ENCODE peak calls at places on chromosomes 3 and 15, in seven cellular contexts. One of them, this sample, is unnamed.

GRCh38 chr15:101474983-101475382 is 14.5 kb downstream of the PCSK6 start:
- DNase-seq in heart left ventricle: no peak
- DNase-seq in H1: no peak
- DNase-seq in endothelial cell of umbilical vein: no peak
- DNase-seq in lower leg skin: no peak
- DNase-seq in IMR-90: no peak
- DNase-seq in spleen: no peak
- DNase-seq in this sample: no peak

GRCh38 chr15:75049392-75049791 is 26.0 kb downstream of the PPCDC start:
- DNase-seq in heart left ventricle: peak
- DNase-seq in lower leg skin: no peak
- DNase-seq in IMR-90: peak
- DNase-seq in H1: no peak
- DNase-seq in endothelial cell of umbilical vein: peak
- DNase-seq in spleen: no peak
- DNase-seq in this sample: peak

GRCh38 chr3:72375237-72376154 is 472.7 kb downstream of the SHQ1 start:
- DNase-seq in H1: no peak
- DNase-seq in spleen: no peak
- DNase-seq in IMR-90: no peak
- DNase-seq in lower leg skin: no peak
- DNase-seq in endothelial cell of umbilical vein: no peak
- DNase-seq in heart left ventricle: no peak
- DNase-seq in this sample: no peak

GRCh38 chr3:64187065-64187959 is 38.0 kb downstream of the PRICKLE2 start:
- DNase-seq in heart left ventricle: peak
- DNase-seq in endothelial cell of umbilical vein: peak
- DNase-seq in spleen: no peak
- DNase-seq in H1: no peak
- DNase-seq in IMR-90: peak
- DNase-seq in lower leg skin: peak
- DNase-seq in this sample: no peak

GRCh38 chr3:134630506-134630905 is 20.3 kb downstream of the KY start:
- DNase-seq in IMR-90: peak
- DNase-seq in lower leg skin: no peak
- DNase-seq in H1: no peak
- DNase-seq in endothelial cell of umbilical vein: no peak
- DNase-seq in heart left ventricle: no peak
- DNase-seq in spleen: no peak
- DNase-seq in this sample: no peak

GRCh38 chr15:57728436-57728835 is 21.9 kb downstream of the POLR2M start:
- DNase-seq in IMR-90: peak
- DNase-seq in endothelial cell of umbilical vein: no peak
- DNase-seq in lower leg skin: no peak
- DNase-seq in H1: no peak
- DNase-seq in heart left ventricle: no peak
- DNase-seq in spleen: no peak
- DNase-seq in this sample: no peak

GRCh38 chr3:66181764-66182163 is 39.0 kb upstream of the SLC25A26 start:
- DNase-seq in heart left ventricle: peak
- DNase-seq in lower leg skin: no peak
- DNase-seq in H1: no peak
- DNase-seq in IMR-90: no peak
- DNase-seq in endothelial cell of umbilical vein: no peak
- DNase-seq in spleen: no peak
- DNase-seq in this sample: no peak

GRCh38 chr3:111080357-111080937 is 8.8 kb downstream of the NECTIN3 start:
- DNase-seq in IMR-90: peak
- DNase-seq in lower leg skin: no peak
- DNase-seq in heart left ventricle: no peak
- DNase-seq in spleen: no peak
- DNase-seq in H1: no peak
- DNase-seq in endothelial cell of umbilical vein: peak
- DNase-seq in this sample: no peak

GRCh38 chr3:136545664-136546266 is 206.4 kb downstream of the STAG1 start:
- DNase-seq in spleen: no peak
- DNase-seq in lower leg skin: no peak
- DNase-seq in heart left ventricle: no peak
- DNase-seq in endothelial cell of umbilical vein: peak
- DNase-seq in IMR-90: peak
- DNase-seq in H1: no peak
- DNase-seq in this sample: no peak

GRCh38 chr3:104206925-104207324 is 1159.8 kb upstream of the ALCAM start:
- DNase-seq in endothelial cell of umbilical vein: no peak
- DNase-seq in heart left ventricle: no peak
- DNase-seq in lower leg skin: no peak
- DNase-seq in spleen: no peak
- DNase-seq in H1: no peak
- DNase-seq in IMR-90: no peak
- DNase-seq in this sample: no peak

GRCh38 chr15:69906256-69907185 is 191.2 kb downstream of the TLE3 start:
- DNase-seq in lower leg skin: no peak
- DNase-seq in spleen: no peak
- DNase-seq in IMR-90: no peak
- DNase-seq in heart left ventricle: no peak
- DNase-seq in H1: no peak
- DNase-seq in endothelial cell of umbilical vein: no peak
- DNase-seq in this sample: no peak

GRCh38 chr15:62209322-62209721 is 44.2 kb upstream of the C2CD4B start:
- DNase-seq in endothelial cell of umbilical vein: no peak
- DNase-seq in IMR-90: no peak
- DNase-seq in H1: no peak
- DNase-seq in lower leg skin: peak
- DNase-seq in spleen: no peak
- DNase-seq in heart left ventricle: no peak
- DNase-seq in this sample: no peak

GRCh38 chr3:15081960-15082664 is 16.8 kb downstream of the RBSN start:
- DNase-seq in endothelial cell of umbilical vein: no peak
- DNase-seq in IMR-90: peak
- DNase-seq in H1: no peak
- DNase-seq in spleen: no peak
- DNase-seq in lower leg skin: no peak
- DNase-seq in heart left ventricle: no peak
- DNase-seq in this sample: no peak

GRCh38 chr3:105585-105984 is 91.0 kb upstream of the CHL1 start:
- DNase-seq in H1: no peak
- DNase-seq in IMR-90: no peak
- DNase-seq in spleen: no peak
- DNase-seq in heart left ventricle: no peak
- DNase-seq in endothelial cell of umbilical vein: no peak
- DNase-seq in lower leg skin: no peak
- DNase-seq in this sample: no peak

GRCh38 chr3:192850501-192850981 is 67.1 kb downstream of the MB21D2 start:
- DNase-seq in endothelial cell of umbilical vein: peak
- DNase-seq in heart left ventricle: no peak
- DNase-seq in H1: no peak
- DNase-seq in lower leg skin: peak
- DNase-seq in IMR-90: peak
- DNase-seq in spleen: no peak
- DNase-seq in this sample: no peak

GRCh38 chr15:43414196-43414595 is 43.3 kb downstream of the TUBGCP4 start:
- DNase-seq in heart left ventricle: no peak
- DNase-seq in endothelial cell of umbilical vein: no peak
- DNase-seq in H1: no peak
- DNase-seq in lower leg skin: no peak
- DNase-seq in spleen: no peak
- DNase-seq in IMR-90: no peak
- DNase-seq in this sample: no peak

DNA sequence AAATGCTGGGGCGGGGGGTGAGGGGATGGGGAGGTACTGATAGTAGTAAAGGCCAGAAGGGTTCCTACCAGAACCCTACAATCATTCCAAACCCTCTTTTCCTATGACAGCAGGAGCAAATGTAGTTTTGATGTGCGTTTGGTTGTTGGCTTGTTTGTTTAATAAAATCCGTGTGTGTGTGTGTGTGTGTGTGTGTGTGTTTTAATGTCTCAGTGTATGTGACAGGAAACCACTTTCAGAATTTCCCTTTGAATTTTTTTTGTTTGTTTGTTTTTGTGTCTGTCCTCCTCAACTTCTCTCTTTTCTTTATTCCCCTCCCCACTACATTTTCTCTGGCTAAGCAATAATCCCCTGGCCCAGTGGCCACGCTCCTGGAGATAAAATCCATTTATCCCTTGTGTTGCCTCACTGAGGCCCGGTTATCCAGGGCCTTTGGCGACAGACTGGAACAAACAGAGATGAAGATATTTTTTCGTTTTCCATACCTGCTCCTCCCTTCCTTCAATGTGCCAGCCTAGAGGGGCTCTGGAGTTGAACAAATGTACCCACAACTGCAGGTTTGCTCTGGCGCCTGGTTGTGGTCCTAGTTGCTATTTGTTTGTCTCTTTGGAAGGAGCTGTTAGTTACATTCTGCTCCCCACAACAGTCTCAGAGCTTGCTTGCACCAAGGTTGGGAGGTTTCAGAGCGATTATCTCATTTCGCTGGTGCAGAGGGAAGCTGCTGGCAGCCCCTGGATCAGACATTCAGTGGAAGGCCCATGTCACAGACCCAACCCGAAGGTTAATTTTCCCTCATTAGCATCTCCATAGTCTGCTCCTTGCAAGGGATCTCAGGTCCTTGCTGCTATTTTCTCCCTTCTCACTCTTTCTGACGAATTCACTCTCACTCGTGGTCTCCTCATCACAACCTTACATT is 17.9 kb downstream of the NR2F2 start:
- DNase-seq in H1: no peak
- DNase-seq in lower leg skin: no peak
- DNase-seq in endothelial cell of umbilical vein: peak
- DNase-seq in IMR-90: no peak
- DNase-seq in spleen: no peak
- DNase-seq in heart left ventricle: no peak
- DNase-seq in this sample: no peak
- H3K4me3 ChIP-seq in H1: no peak
- H3K4me3 ChIP-seq in lower leg skin: no peak
- H3K4me3 ChIP-seq in endothelial cell of umbilical vein: peak
- H3K4me3 ChIP-seq in IMR-90: no peak
- H3K4me3 ChIP-seq in spleen: peak
- H3K4me3 ChIP-seq in heart left ventricle: peak
- H3K4me3 ChIP-seq in this sample: no peak

GRCh38 chr3:119825820-119826219 is 43.9 kb downstream of the NR1I2 start:
- DNase-seq in lower leg skin: no peak
- DNase-seq in spleen: peak
- DNase-seq in H1: no peak
- DNase-seq in IMR-90: no peak
- DNase-seq in heart left ventricle: no peak
- DNase-seq in endothelial cell of umbilical vein: no peak
- DNase-seq in this sample: peak

GRCh38 chr3:119829431-119829830 is 47.5 kb downstream of the NR1I2 start:
- DNase-seq in endothelial cell of umbilical vein: no peak
- DNase-seq in spleen: no peak
- DNase-seq in H1: no peak
- DNase-seq in IMR-90: no peak
- DNase-seq in lower leg skin: no peak
- DNase-seq in heart left ventricle: no peak
- DNase-seq in this sample: no peak

GRCh38 chr3:119826714-119827113 is 44.8 kb downstream of the NR1I2 start:
- DNase-seq in endothelial cell of umbilical vein: no peak
- DNase-seq in H1: no peak
- DNase-seq in spleen: no peak
- DNase-seq in lower leg skin: no peak
- DNase-seq in heart left ventricle: no peak
- DNase-seq in IMR-90: no peak
- DNase-seq in this sample: no peak

GRCh38 chr3:119831022-119831421 is 49.1 kb downstream of the NR1I2 start:
- DNase-seq in endothelial cell of umbilical vein: no peak
- DNase-seq in H1: no peak
- DNase-seq in spleen: no peak
- DNase-seq in lower leg skin: no peak
- DNase-seq in heart left ventricle: no peak
- DNase-seq in IMR-90: no peak
- DNase-seq in this sample: no peak

GRCh38 chr3:119827209-119827608 is 45.3 kb downstream of the NR1I2 start:
- DNase-seq in IMR-90: no peak
- DNase-seq in lower leg skin: no peak
- DNase-seq in spleen: no peak
- DNase-seq in heart left ventricle: no peak
- DNase-seq in H1: no peak
- DNase-seq in endothelial cell of umbilical vein: no peak
- DNase-seq in this sample: no peak
- TF ChIP-seq POLR2A in IMR-90: no peak
- TF ChIP-seq POLR2A in lower leg skin: no peak
- TF ChIP-seq POLR2A in spleen: no peak
- TF ChIP-seq POLR2A in heart left ventricle: no peak
- TF ChIP-seq POLR2A in H1: no peak
- TF ChIP-seq POLR2A in endothelial cell of umbilical vein: no peak
- TF ChIP-seq POLR2A in this sample: no peak

GRCh38 chr3:52791928-52792327 is 2.7 kb upstream of the ITIH3 start:
- DNase-seq in endothelial cell of umbilical vein: no peak
- DNase-seq in IMR-90: no peak
- DNase-seq in heart left ventricle: no peak
- DNase-seq in spleen: no peak
- DNase-seq in lower leg skin: no peak
- DNase-seq in H1: no peak
- DNase-seq in this sample: peak

GRCh38 chr3:52793702-52794611 is 639 bp upstream of the ITIH3 start:
- DNase-seq in H1: no peak
- DNase-seq in IMR-90: no peak
- DNase-seq in spleen: no peak
- DNase-seq in heart left ventricle: no peak
- DNase-seq in lower leg skin: no peak
- DNase-seq in endothelial cell of umbilical vein: no peak
- DNase-seq in this sample: no peak

GRCh38 chr3:52791396-52791795 is 3.2 kb upstream of the ITIH3 start:
- DNase-seq in endothelial cell of umbilical vein: no peak
- DNase-seq in spleen: no peak
- DNase-seq in lower leg skin: no peak
- DNase-seq in IMR-90: no peak
- DNase-seq in H1: no peak
- DNase-seq in heart left ventricle: no peak
- DNase-seq in this sample: peak

GRCh38 chr3:52792961-52793695 is 1.5 kb upstream of the ITIH3 start:
- DNase-seq in heart left ventricle: no peak
- DNase-seq in spleen: no peak
- DNase-seq in IMR-90: no peak
- DNase-seq in endothelial cell of umbilical vein: no peak
- DNase-seq in lower leg skin: no peak
- DNase-seq in H1: no peak
- DNase-seq in this sample: no peak

GRCh38 chr3:52792413-52792812 is 2.2 kb upstream of the ITIH3 start:
- DNase-seq in endothelial cell of umbilical vein: no peak
- DNase-seq in IMR-90: no peak
- DNase-seq in H1: no peak
- DNase-seq in heart left ventricle: no peak
- DNase-seq in lower leg skin: no peak
- DNase-seq in spleen: no peak
- DNase-seq in this sample: no peak
- TF ChIP-seq CTCF in endothelial cell of umbilical vein: no peak
- TF ChIP-seq CTCF in IMR-90: no peak
- TF ChIP-seq CTCF in H1: peak
- TF ChIP-seq CTCF in heart left ventricle: no peak
- TF ChIP-seq CTCF in lower leg skin: no peak
- TF ChIP-seq CTCF in spleen: no peak
- TF ChIP-seq CTCF in this sample: no peak

DNA sequence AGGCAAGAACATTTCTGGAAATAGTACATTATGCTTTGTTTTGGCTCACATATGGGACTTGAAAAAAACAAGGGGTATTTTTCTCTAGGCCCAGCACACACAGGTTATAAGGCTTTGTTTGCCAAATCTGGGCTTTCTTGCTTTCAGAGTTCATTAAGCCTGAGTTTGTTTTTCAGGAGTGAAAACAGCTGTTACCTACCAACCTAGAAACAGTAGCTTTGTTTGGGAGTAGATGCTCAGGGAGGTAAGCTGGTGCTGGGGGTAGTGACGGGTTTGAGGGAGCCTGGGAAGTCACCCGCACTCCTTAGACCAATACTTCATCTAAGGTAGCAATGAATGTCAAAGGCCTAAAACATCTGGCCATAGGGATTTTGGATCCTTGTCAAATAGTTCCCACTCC is 241.3 kb downstream of the KBTBD8 start:
- DNase-seq in spleen: no peak
- DNase-seq in endothelial cell of umbilical vein: no peak
- DNase-seq in lower leg skin: no peak
- DNase-seq in IMR-90: no peak
- DNase-seq in heart left ventricle: no peak
- DNase-seq in H1: no peak
- DNase-seq in this sample: no peak
- H3K4me3 ChIP-seq in spleen: no peak
- H3K4me3 ChIP-seq in endothelial cell of umbilical vein: no peak
- H3K4me3 ChIP-seq in lower leg skin: no peak
- H3K4me3 ChIP-seq in IMR-90: no peak
- H3K4me3 ChIP-seq in heart left ventricle: no peak
- H3K4me3 ChIP-seq in H1: no peak
- H3K4me3 ChIP-seq in this sample: no peak

This sample was measured in right lobe of liver.